ENCODE peak calls at places on chromosomes 12 and 14, in eight cellular contexts. D, N, F, H, V, Y, E and O are unnamed samples.

GRCh38 chr12:49038291-49038955 is 19.8 kb upstream of the PRKAG1 start:
- DNase-seq in D (no peak), N (no peak), F (no peak), H (no peak), V (no peak), Y (no peak), E (no peak), O (no peak)

GRCh38 chr12:121812320-121812871 is 8.6 kb downstream of the SETD1B start:
- DNase-seq in D (peak), N (no peak), F (no peak), H (no peak), V (no peak), Y (peak), E (no peak), O (peak)

GRCh38 chr14:44954750-44955149 is 7.0 kb downstream of the KLHL28 start:
- DNase-seq in D (no peak), N (no peak), F (no peak), H (no peak), V (no peak), Y (no peak), E (no peak), O (no peak)

GRCh38 chr12:94588271-94588785 is 62.0 kb downstream of the TMCC3 start:
- DNase-seq in D (no peak), N (no peak), F (no peak), H (no peak), V (no peak), Y (no peak), E (no peak), O (no peak)

GRCh38 chr12:91140660-91141045 is 29.4 kb upstream of the LUM start:
- DNase-seq in D (no peak), N (no peak), F (peak), H (no peak), V (no peak), Y (no peak), E (no peak), O (no peak)

GRCh38 chr14:32702571-32702970 is 236.1 kb upstream of the NPAS3 start:
- DNase-seq in D (no peak), N (no peak), F (no peak), H (no peak), V (no peak), Y (no peak), E (no peak), O (no peak)

GRCh38 chr12:5203274-5203673 is 159.6 kb downstream of the KCNA5 start:
- DNase-seq in D (no peak), N (no peak), F (no peak), H (no peak), V (no peak), Y (no peak), E (no peak), O (no peak)

GRCh38 chr12:55715833-55716581 is at the start of gene BLOC1S1:
- DNase-seq in D (peak), N (peak), F (peak), H (peak), V (peak), Y (peak), E (peak), O (peak)

GRCh38 chr12:132707241-132707640 is 3.4 kb upstream of the PGAM5 start:
- DNase-seq in D (no peak), N (no peak), F (no peak), H (no peak), V (no peak), Y (no peak), E (no peak), O (no peak)

GRCh38 chr14:51066576-51066975 is 28.3 kb downstream of the TRIM9 start:
- DNase-seq in D (no peak), N (no peak), F (no peak), H (no peak), V (no peak), Y (no peak), E (no peak), O (no peak)

GRCh38 chr12:124625867-124626675 is 58.7 kb upstream of the NCOR2 start:
- DNase-seq in D (peak), N (no peak), F (peak), H (no peak), V (no peak), Y (no peak), E (no peak), O (peak)

GRCh38 chr12:122204829-122205589 is 1.5 kb downstream of the B3GNT4 start:
- DNase-seq in D (no peak), N (no peak), F (no peak), H (no peak), V (no peak), Y (no peak), E (no peak), O (no peak)

GRCh38 chr12:111406474-111407370 is 999 bp downstream of the SH2B3 start:
- DNase-seq in D (no peak), N (no peak), F (no peak), H (peak), V (no peak), Y (no peak), E (no peak), O (peak)

GRCh38 chr14:50704454-50705010 is 36.4 kb upstream of the SAV1 start:
- DNase-seq in D (no peak), N (no peak), F (no peak), H (no peak), V (no peak), Y (no peak), E (no peak), O (no peak)

GRCh38 chr12:113559466-113559865 is 87.8 kb upstream of the LHX5 start:
- DNase-seq in D (no peak), N (no peak), F (no peak), H (no peak), V (no peak), Y (no peak), E (no peak), O (no peak)

GRCh38 chr12:57175428-57176138 is 28.2 kb upstream of the LRP1-AS start:
- DNase-seq in D (peak), N (peak), F (no peak), H (peak), V (peak), Y (peak), E (no peak), O (no peak)

GRCh38 chr12:99257672-99258071 is 389.9 kb upstream of the GARIN6 start:
- DNase-seq in D (no peak), N (no peak), F (no peak), H (no peak), V (no peak), Y (no peak), E (no peak), O (no peak)

GRCh38 chr14:101719708-101720107 is 41.8 kb upstream of the PPP2R5C start:
- DNase-seq in D (no peak), N (no peak), F (no peak), H (peak), V (no peak), Y (no peak), E (no peak), O (peak)

GRCh38 chr14:105414456-105415371 is 4.9 kb upstream of the MTA1 start:
- DNase-seq in D (peak), N (peak), F (peak), H (peak), V (peak), Y (peak), E (no peak), O (peak)

GRCh38 chr12:10967409-10967808 is 19.3 kb downstream of the TAS2R50 start:
- DNase-seq in D (no peak), N (no peak), F (peak), H (no peak), V (no peak), Y (no peak), E (peak), O (no peak)

GRCh38 chr14:69400154-69400553 is 1.7 kb downstream of the SLC39A9 start:
- DNase-seq in D (no peak), N (no peak), F (no peak), H (no peak), V (no peak), Y (no peak), E (no peak), O (no peak)

GRCh38 chr14:73945159-73945670 is 4.7 kb downstream of the FAM161B start:
- DNase-seq in D (no peak), N (no peak), F (no peak), H (no peak), V (no peak), Y (no peak), E (no peak), O (no peak)

GRCh38 chr12:78568326-78569020 is 296.1 kb upstream of the SYT1 start:
- DNase-seq in D (peak), N (no peak), F (no peak), H (no peak), V (no peak), Y (no peak), E (no peak), O (no peak)

GRCh38 chr14:55721353-55721752 is 141.3 kb downstream of the KTN1 start:
- DNase-seq in D (peak), N (no peak), F (no peak), H (no peak), V (no peak), Y (no peak), E (no peak), O (peak)

GRCh38 chr14:64501326-64502171 is 2.1 kb downstream of the ZBTB25 start:
- DNase-seq in D (peak), N (no peak), F (no peak), H (no peak), V (no peak), Y (peak), E (peak), O (no peak)

GRCh38 chr14:54312166-54312801 is 84.5 kb upstream of the CDKN3 start:
- DNase-seq in D (peak), N (no peak), F (peak), H (no peak), V (no peak), Y (no peak), E (peak), O (no peak)

GRCh38 chr12:24948452-24948815 is 467 bp downstream of the BCAT1 start:
- DNase-seq in D (no peak), N (no peak), F (no peak), H (peak), V (no peak), Y (no peak), E (no peak), O (no peak)